ENCODE peak calls at places on chromosome 18, in seven cellular contexts. C, Z, V, S, D, W and I are unnamed samples. For H3K4me1 and H3K27me3, the result is how much of the 10 kb centered on the place peaks cover.

GRCh38 chr18:23844991-23845680 is 155.9 kb downstream of the LAMA3 start:
- DNase-seq in C (no peak), Z (no peak), V (no peak), S (no peak), D (peak), W (peak), I (no peak)

GRCh38 chr18:46343940-46344372 is 239.8 kb downstream of the HAUS1 start:
- DNase-seq in C (peak), Z (no peak), V (peak), S (peak), D (no peak), W (no peak), I (no peak)

GRCh38 chr18:77433076-77433475 is 183.4 kb downstream of the GALR1 start:
- DNase-seq in C (peak), Z (no peak), V (no peak), S (no peak), D (no peak), W (no peak), I (no peak)

GRCh38 chr18:41395695-41396094 is 559.3 kb upstream of the PIK3C3 start:
- DNase-seq in C (no peak), Z (no peak), V (no peak), S (no peak), D (no peak), W (peak), I (no peak)

GRCh38 chr18:74862094-74862493 is 264.4 kb downstream of the ZNF407 start:
- DNase-seq in C (peak), Z (no peak), V (peak), S (no peak), D (no peak), W (no peak), I (no peak)

GRCh38 chr18:61085036-61085435 is 248.2 kb upstream of the CDH20 start:
- DNase-seq in C (no peak), Z (no peak), V (no peak), S (no peak), D (no peak), W (no peak), I (no peak)

GRCh38 chr18:50649821-50650220 is 89.9 kb downstream of the MAPK4 start:
- DNase-seq in C (peak), Z (peak), V (peak), S (peak), D (no peak), W (peak), I (peak)

GRCh38 chr18:23317975-23318675 is 135.0 kb upstream of the RIOK3 start:
- DNase-seq in C (no peak), Z (no peak), V (no peak), S (no peak), D (no peak), W (peak), I (no peak)

GRCh38 chr18:57466745-57467144 is 31.6 kb downstream of the ONECUT2 start:
- DNase-seq in C (no peak), Z (no peak), V (no peak), S (no peak), D (no peak), W (no peak), I (no peak)

GRCh38 chr18:32301976-32302743 is 112.3 kb downstream of the MEP1B start:
- DNase-seq in C (no peak), Z (no peak), V (no peak), S (no peak), D (no peak), W (peak), I (no peak)

GRCh38 chr18:10025756-10026290 is 112.0 kb downstream of the VAPA start:
- DNase-seq in C (no peak), Z (peak), V (peak), S (no peak), D (no peak), W (peak), I (no peak)

GRCh38 chr18:35438480-35439234 is 59.1 kb downstream of the INO80C start:
- DNase-seq in C (no peak), Z (no peak), V (no peak), S (no peak), D (no peak), W (no peak), I (no peak)

GRCh38 chr18:54950221-54950620 is 9.0 kb downstream of the CCDC68 start:
- DNase-seq in C (no peak), Z (no peak), V (no peak), S (no peak), D (no peak), W (no peak), I (no peak)

GRCh38 chr18:54877076-54877475 is 48.8 kb downstream of the RAB27B start:
- DNase-seq in C (no peak), Z (no peak), V (no peak), S (no peak), D (no peak), W (no peak), I (no peak)

GRCh38 chr18:37734406-37734805 is 168.8 kb upstream of the CELF4 start:
- DNase-seq in C (no peak), Z (no peak), V (no peak), S (no peak), D (no peak), W (no peak), I (no peak)

GRCh38 chr18:56565596-56566355 is 72.6 kb downstream of the TXNL1 start:
- DNase-seq in C (no peak), Z (no peak), V (no peak), S (no peak), D (no peak), W (peak), I (no peak)

GRCh38 chr18:75219684-75220083 is 9.1 kb downstream of the TSHZ1 start:
- DNase-seq in C (no peak), Z (no peak), V (no peak), S (no peak), D (no peak), W (no peak), I (no peak)

GRCh38 chr18:48707636-48708296 is 168.9 kb downstream of the CTIF start:
- DNase-seq in C (no peak), Z (no peak), V (no peak), S (no peak), D (no peak), W (peak), I (no peak)

GRCh38 chr18:62131305-62131909 is 55.4 kb downstream of the PIGN start:
- DNase-seq in C (peak), Z (no peak), V (peak), S (peak), D (peak), W (peak), I (no peak)

GRCh38 chr18:72128649-72129048 is 415.5 kb downstream of the CBLN2 start:
- DNase-seq in C (no peak), Z (no peak), V (no peak), S (no peak), D (no peak), W (no peak), I (no peak)

GRCh38 chr18:45688113-45688512 is 35.9 kb upstream of the SLC14A1 start:
- DNase-seq in C (no peak), Z (no peak), V (no peak), S (no peak), D (no peak), W (peak), I (no peak)

GRCh38 chr18:32139835-32140283 is 48.2 kb downstream of the RNF138 start:
- DNase-seq in C (no peak), Z (no peak), V (no peak), S (no peak), D (no peak), W (no peak), I (no peak)

GRCh38 chr18:47150029-47150823 is at the start of gene HDHD2:
- DNase-seq in C (peak), Z (peak), V (peak), S (peak), D (peak), W (peak), I (peak)

GRCh38 chr18:58303363-58303762 is 259.3 kb downstream of the NEDD4L start:
- DNase-seq in C (no peak), Z (no peak), V (no peak), S (no peak), D (no peak), W (no peak), I (no peak)

DNA sequence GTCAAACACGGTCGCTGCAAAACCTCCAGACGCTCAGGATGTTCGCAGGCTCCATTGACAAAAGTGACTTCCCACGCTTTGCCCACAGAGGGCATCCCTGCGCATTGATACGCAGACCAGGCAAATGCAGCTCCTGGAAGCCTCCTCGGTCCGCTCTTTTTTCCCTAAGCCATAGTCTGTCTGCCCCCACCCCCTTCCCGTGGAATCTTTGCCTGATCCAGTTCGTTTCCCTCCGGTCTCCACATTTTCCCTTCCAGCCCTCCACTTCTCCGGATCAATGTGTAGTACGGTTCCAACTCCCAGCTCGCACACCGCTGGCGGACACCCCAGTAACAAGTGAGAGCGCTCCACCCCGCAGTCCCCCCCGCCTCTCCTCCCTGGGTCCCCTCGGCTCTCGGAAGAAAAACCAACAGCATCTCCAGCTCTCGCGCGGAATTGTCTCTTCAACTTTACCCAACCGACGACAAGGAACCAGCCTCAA is at the start of gene DCC:
- DNase-seq in C (no peak), Z (no peak), V (no peak), S (no peak), D (peak), W (peak), I (no peak)
- TF ChIP-seq CTCF in C (no peak), Z (no peak), V (peak), S (no peak), D (peak), W (peak), I (peak)

GRCh38 chr18:70221911-70222278 is 16.4 kb upstream of the RTTN start:
- DNase-seq in C (no peak), Z (no peak), V (no peak), S (no peak), D (no peak), W (no peak), I (no peak)

GRCh38 chr18:70216788-70217187 is 11.3 kb upstream of the RTTN start:
- DNase-seq in C (no peak), Z (no peak), V (no peak), S (no peak), D (no peak), W (no peak), I (no peak)

GRCh38 chr18:70221156-70221910 is 15.8 kb upstream of the RTTN start:
- DNase-seq in C (no peak), Z (no peak), V (no peak), S (no peak), D (peak), W (no peak), I (no peak)

GRCh38 chr18:70219688-70220087 is 14.2 kb upstream of the RTTN start:
- DNase-seq in C (no peak), Z (no peak), V (no peak), S (no peak), D (no peak), W (no peak), I (no peak)

DNA sequence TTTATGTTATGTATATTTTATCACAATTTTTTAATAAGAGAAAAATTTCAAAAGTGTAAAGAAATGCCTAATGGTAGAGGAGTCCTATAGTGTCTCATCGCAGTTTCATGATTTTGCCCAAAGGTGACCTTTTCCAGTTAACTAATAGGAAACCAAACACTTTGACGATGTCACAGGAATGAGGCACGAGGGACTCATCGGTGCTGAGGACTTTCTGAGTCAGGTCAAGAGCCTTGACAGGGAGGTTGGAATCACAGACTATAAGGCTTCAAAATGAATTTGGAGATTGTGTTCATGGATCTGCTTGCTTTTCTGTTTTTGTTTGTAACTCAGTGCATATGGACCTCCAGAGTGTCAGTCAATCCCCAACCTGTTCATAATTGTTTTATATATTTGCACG is 15.1 kb upstream of the RTTN start:
- DNase-seq in C (no peak), Z (no peak), V (no peak), S (no peak), D (no peak), W (no peak), I (no peak)
- H3K4me1 ChIP-seq in C (under half), Z (under half), V (under half), S (under half), D (under half), W (under half), I (under half)

DNA sequence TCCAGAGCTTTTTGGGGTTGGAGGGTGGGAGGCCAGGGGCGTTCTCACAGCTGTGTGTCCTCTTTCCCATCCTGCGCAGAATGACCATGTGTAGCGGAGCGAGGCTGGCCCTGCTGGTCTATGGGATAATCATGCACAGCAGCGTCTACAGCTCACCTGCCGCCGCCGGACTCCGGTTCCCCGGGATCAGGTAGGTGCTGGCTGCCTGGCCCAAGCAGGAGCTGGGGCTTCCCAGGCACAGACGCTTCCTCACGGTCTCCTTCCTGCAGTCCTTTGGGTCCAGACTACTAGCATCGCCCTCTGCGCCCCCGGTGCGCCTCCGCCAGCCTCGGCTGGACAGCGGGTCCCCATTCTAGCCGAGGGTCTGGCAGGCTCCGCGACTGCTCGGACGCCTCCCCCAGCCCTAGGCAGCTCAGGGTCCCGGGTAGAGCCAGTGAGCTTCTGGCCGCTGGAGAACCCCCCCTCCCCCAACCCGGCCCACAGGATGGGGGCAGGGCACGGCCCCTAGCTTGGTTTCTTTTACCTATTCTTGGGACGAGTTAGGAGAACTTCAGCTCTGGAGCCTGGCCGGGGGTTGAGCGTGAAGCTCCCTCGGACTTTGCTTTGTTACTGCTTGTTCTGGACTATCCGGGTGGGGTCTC is 756 bp downstream of the ADCYAP1 start:
- DNase-seq in C (no peak), Z (no peak), V (no peak), S (no peak), D (peak), W (no peak), I (no peak)
- H3K27me3 ChIP-seq in C (half or more), Z (under half), V (half or more), S (half or more), D (half or more), W (half or more), I (under half)

GRCh38 chr18:63947051-63947790 is 1.9 kb upstream of the HMSD start:
- DNase-seq in C (no peak), Z (no peak), V (no peak), S (no peak), D (no peak), W (no peak), I (no peak)

GRCh38 chr18:63953811-63954210 is 4.7 kb downstream of the HMSD start:
- DNase-seq in C (no peak), Z (no peak), V (no peak), S (no peak), D (no peak), W (peak), I (no peak)

GRCh38 chr18:63951302-63951705 is 2.2 kb downstream of the HMSD start:
- DNase-seq in C (no peak), Z (no peak), V (no peak), S (no peak), D (no peak), W (no peak), I (no peak)

GRCh38 chr18:63949068-63949737 is at the start of gene HMSD:
- DNase-seq in C (no peak), Z (no peak), V (peak), S (peak), D (peak), W (peak), I (no peak)
- TF ChIP-seq CTCF in C (peak), Z (peak), V (peak), S (peak), D (peak), W (peak), I (peak)